ENCODE peak calls at places on chromosomes 1 and 21, in four cellular contexts. T, P, B and A are unnamed samples.

GRCh38 chr1:209651148-209651547 is 1.1 kb downstream of the LAMB3 start:
- DNase-seq in P (peak; percentile 84), B (no peak), T (no peak), A (peak; percentile 19)

GRCh38 chr1:27666791-27667254 is 5.2 kb downstream of the IFI6 start:
- DNase-seq in B (no peak), P (no peak), T (no peak), A (no peak)

GRCh38 chr1:92410706-92411105 is 76.0 kb downstream of the GFI1 start:
- DNase-seq in B (no peak), P (no peak), T (no peak), A (no peak)

GRCh38 chr1:95953005-95953404 is 719.0 kb downstream of the RWDD3 start:
- DNase-seq in B (no peak), T (peak; percentile 37), P (no peak), A (no peak)

GRCh38 chr1:67853704-67854103 is 20.4 kb upstream of the GNG12 start:
- DNase-seq in T (peak; percentile 95), P (peak; percentile 47), B (peak; percentile 56), A (no peak)

GRCh38 chr1:147725685-147726084 is 34.7 kb downstream of the GJA5 start:
- DNase-seq in B (no peak), P (no peak), T (no peak), A (no peak)

GRCh38 chr1:214328770-214329455 is 48.0 kb downstream of the SMYD2 start:
- DNase-seq in B (peak; percentile 82), T (peak; percentile 86), P (peak; percentile 77), A (no peak)

GRCh38 chr1:203751051-203751450 is 13.9 kb upstream of the LAX1 start:
- DNase-seq in P (no peak), B (no peak), T (no peak), A (peak; percentile 32)

GRCh38 chr1:224333309-224333926 is 3.4 kb upstream of the NVL start:
- DNase-seq in B (no peak), T (peak; percentile 66), P (no peak), A (peak; percentile 18)

GRCh38 chr1:31215083-31215570 is 24.6 kb downstream of the NKAIN1 start:
- DNase-seq in T (no peak), B (no peak), P (no peak), A (no peak)

GRCh38 chr1:218479436-218480115 is 134.4 kb downstream of the TGFB2 start:
- DNase-seq in P (no peak), T (no peak), B (no peak), A (peak; percentile 73)

GRCh38 chr1:182248721-182249120 is 142.9 kb downstream of the GLUL start:
- DNase-seq in P (no peak), B (no peak), T (no peak), A (no peak)

GRCh38 chr1:59767119-59767518 is 47.6 kb upstream of the HOOK1 start:
- DNase-seq in P (no peak), T (no peak), B (no peak), A (no peak)

GRCh38 chr1:203031467-203031866 is 5.2 kb downstream of the PPFIA4 start:
- DNase-seq in B (no peak), P (no peak), T (no peak), A (no peak)

GRCh38 chr1:39047374-39048229 is 21.5 kb downstream of the NDUFS5 start:
- DNase-seq in T (no peak), P (peak; percentile 54), B (peak; percentile 68), A (peak; percentile 26)

DNA sequence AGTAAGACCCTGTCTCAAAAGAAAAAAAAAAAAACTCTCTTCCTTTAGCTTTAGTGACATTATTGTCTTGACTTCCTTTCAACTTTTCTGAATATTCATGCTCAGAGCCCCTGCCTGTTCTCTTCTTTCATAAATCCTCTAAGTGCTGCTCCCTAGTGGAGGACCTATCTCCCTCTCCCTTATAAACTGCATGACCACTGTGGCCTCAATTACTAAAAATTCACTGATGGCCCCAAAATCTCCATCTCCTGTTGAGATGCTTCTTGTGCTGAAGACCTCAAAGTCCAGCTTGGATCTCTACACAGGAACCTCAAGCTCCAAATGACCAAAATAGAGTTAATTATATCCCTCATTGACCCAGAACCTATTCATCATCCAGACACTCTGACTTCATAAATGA is 7.8 kb downstream of the ITLN1 start:
- DNase-seq in P (no peak), B (no peak), T (no peak), A (no peak)
- TF ChIP-seq CTCF in P (no peak), B (no peak), T (peak; percentile 33), A (no peak)

GRCh38 chr1:6473974-6474814 is 8.2 kb upstream of the TNFRSF25 start:
- DNase-seq in T (no peak), P (no peak), B (no peak), A (no peak)
- H3K36me3 ChIP-seq in T (no peaks in the 10 kb centered on the region), P (peaks cover 63% of the 10 kb centered on the region), B (no peaks in the 10 kb centered on the region), A (peaks cover 22% of the 10 kb centered on the region)

DNA sequence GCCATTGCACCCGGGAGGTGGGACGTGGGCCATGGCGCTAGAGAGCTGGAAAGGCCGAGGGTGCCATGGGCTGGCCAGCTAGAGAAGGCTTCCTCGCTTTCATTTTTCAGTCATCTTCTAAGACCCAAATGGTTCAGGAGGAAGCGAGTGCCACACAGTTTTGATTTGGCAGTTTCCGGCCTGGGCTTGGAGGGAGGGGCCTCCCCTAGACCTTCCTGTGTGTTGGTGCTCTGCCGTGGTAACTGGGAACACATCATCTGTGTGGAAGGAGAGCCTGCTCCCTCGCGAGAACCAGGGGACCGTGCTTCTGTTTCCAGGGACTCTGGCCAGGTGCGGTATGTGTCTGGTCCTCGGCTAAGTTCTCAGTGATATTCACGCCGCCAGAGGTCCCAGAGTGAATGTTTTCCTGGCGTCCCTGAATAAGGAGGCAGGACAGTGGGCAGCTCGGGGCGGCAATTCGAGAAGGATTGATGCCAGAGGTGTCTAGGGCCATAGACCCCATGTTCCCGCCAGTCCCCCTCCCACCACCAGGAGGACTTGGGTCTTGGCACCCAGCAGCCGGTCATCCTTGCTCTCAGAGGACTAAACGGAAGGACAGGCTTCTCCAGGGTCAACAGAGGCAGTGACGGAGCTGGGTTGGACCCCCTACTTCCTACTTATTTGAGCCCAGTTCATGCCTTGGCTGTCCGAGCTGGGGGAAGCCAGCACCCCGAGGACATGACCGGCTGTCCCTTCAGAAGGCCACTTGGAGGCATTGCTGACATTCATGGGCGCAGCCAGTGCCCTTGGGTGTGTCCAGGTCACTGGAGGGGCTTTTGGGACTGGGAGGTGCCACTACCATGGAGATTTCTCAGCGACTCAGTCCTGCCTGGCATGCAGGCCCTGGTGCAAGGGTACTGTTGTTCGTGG is 2.7 kb upstream of the NPHP4 start:
- DNase-seq in B (no peak), T (no peak), P (no peak), A (no peak)
- TF ChIP-seq CTCF in B (no peak), T (no peak), P (no peak), A (no peak)

GRCh38 chr21:45202889-45203288 is 84.8 kb downstream of the POFUT2 start:
- DNase-seq in P (no peak), T (no peak), B (no peak), A (no peak)
- H3K36me3 ChIP-seq in P (peaks cover 52% of the 10 kb centered on the region), T (no peaks in the 10 kb centered on the region), B (no peaks in the 10 kb centered on the region), A (peaks cover 6% of the 10 kb centered on the region)

GRCh38 chr1:167935252-167936067 is 1.0 kb upstream of the DCAF6 start:
- DNase-seq in B (peak; percentile 19), P (peak; percentile 36), T (no peak), A (peak; percentile 3)
- TF ChIP-seq CTCF in B (no peak), P (no peak), T (no peak), A (peak; percentile 2)

GRCh38 chr21:32329776-32330175 is 31.1 kb downstream of the MRAP start:
- DNase-seq in B (no peak), P (no peak), T (no peak), A (peak; percentile 6)
- H3K36me3 ChIP-seq in B (no peaks in the 10 kb centered on the region), P (peaks cover 64% of the 10 kb centered on the region), T (peaks cover 18% of the 10 kb centered on the region), A (peaks cover 20% of the 10 kb centered on the region)

DNA sequence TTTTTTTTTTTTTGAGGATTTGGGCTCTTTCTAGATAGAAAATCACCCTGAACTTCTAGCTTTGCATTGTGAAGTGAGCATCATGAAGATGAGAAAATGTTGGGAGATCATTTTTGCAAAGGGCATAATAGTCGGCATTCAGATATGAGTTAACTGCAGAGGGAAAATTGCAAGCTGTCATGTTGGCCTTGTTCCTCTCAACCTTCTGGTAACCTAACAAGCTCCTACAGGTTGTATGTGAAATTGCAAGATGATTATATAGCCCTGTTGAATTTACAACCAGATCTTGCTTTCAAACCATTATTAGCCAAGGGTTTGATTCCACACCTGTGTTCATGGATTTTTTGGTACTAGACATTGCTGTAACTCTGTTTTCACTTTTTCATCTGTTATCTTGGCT is 2.2 kb downstream of the ELOA start:
- DNase-seq in B (no peak), T (peak; percentile 15), P (no peak), A (no peak)
- TF ChIP-seq CTCF in B (no peak), T (peak; percentile 42), P (peak; percentile 20), A (peak; percentile 43)

GRCh38 chr1:109927908-109928307 is 17.3 kb downstream of the CSF1 start:
- DNase-seq in P (peak; percentile 90), T (no peak), B (peak; percentile 82), A (no peak)

GRCh38 chr1:109930252-109930993 is 19.8 kb downstream of the CSF1 start:
- DNase-seq in B (no peak), P (no peak), T (no peak), A (no peak)

GRCh38 chr1:109929588-109930251 is 19.1 kb downstream of the CSF1 start:
- DNase-seq in B (no peak), T (no peak), P (no peak), A (no peak)

GRCh38 chr1:109928591-109929111 is 18.0 kb downstream of the CSF1 start:
- DNase-seq in B (peak; percentile 79), T (no peak), P (peak; percentile 80), A (no peak)

DNA sequence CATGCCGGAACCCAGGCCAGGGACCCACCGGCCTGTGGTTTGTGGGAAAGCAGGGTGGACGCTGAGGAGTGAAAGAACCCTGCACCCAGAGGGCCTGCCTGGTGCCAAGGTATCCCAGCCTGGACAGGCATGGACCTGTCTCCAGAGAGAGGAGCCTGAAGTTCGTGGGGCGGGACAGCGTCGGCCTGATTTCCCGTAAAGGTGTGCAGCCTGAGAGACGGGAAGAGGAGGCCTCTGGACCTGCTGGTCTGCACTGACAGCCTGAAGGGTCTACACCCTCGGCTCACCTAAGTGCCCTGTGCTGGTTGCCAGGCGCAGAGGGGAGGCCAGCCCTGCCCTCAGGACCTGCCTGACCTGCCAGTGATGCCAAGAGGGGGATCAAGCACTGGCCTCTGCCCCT is 18.5 kb downstream of the CSF1 start:
- DNase-seq in T (no peak), P (no peak), B (no peak), A (no peak)
- H3K36me3 ChIP-seq in T (no peaks in the 10 kb centered on the region), P (peaks cover 51% of the 10 kb centered on the region), B (no peaks in the 10 kb centered on the region), A (peaks cover 45% of the 10 kb centered on the region)

GRCh38 chr1:188355082-188355481 is 1526.3 kb downstream of the PLA2G4A start:
- DNase-seq in T (no peak), B (no peak), P (no peak), A (no peak)
- TF ChIP-seq CTCF in T (no peak), B (no peak), P (no peak), A (no peak)

GRCh38 chr21:42690586-42690985 is 37.2 kb downstream of the PDE9A start:
- DNase-seq in B (no peak), T (no peak), P (peak; percentile 10), A (no peak)
- H3K36me3 ChIP-seq in B (no peaks in the 10 kb centered on the region), T (no peaks in the 10 kb centered on the region), P (no peaks in the 10 kb centered on the region), A (no peaks in the 10 kb centered on the region)